ENCODE peak calls at places on chromosomes 7 and 10, in five cellular contexts. One of them, this sample, is unnamed.

GRCh38 chr7:151437163-151437553 is 2.8 kb downstream of the CRYGN start:
- DNase-seq in esophagus squamous epithelium: no peak
- DNase-seq in lower lobe of right lung: no peak
- DNase-seq in amygdala: no peak
- DNase-seq in AG10803: no peak
- DNase-seq in this sample: peak

GRCh38 chr7:117777335-117778150 is 95.7 kb downstream of the CTTNBP2 start:
- DNase-seq in esophagus squamous epithelium: no peak
- DNase-seq in lower lobe of right lung: no peak
- DNase-seq in amygdala: no peak
- DNase-seq in AG10803: no peak
- DNase-seq in this sample: no peak

GRCh38 chr10:87670591-87670990 is 10.9 kb downstream of the PAPSS2 start:
- DNase-seq in esophagus squamous epithelium: no peak
- DNase-seq in lower lobe of right lung: no peak
- DNase-seq in amygdala: no peak
- DNase-seq in AG10803: no peak
- DNase-seq in this sample: no peak

GRCh38 chr10:69303632-69304035 is 25.3 kb downstream of the HK1 start:
- DNase-seq in esophagus squamous epithelium: no peak
- DNase-seq in lower lobe of right lung: no peak
- DNase-seq in amygdala: no peak
- DNase-seq in AG10803: no peak
- DNase-seq in this sample: no peak

GRCh38 chr7:30584970-30585369 is 9.7 kb upstream of the GARS1 start:
- DNase-seq in esophagus squamous epithelium: no peak
- DNase-seq in lower lobe of right lung: no peak
- DNase-seq in amygdala: no peak
- DNase-seq in AG10803: no peak
- DNase-seq in this sample: no peak

GRCh38 chr7:115034515-115034914 is 112.6 kb downstream of the MDFIC start:
- DNase-seq in esophagus squamous epithelium: no peak
- DNase-seq in lower lobe of right lung: no peak
- DNase-seq in amygdala: no peak
- DNase-seq in AG10803: no peak
- DNase-seq in this sample: no peak

GRCh38 chr10:28020080-28020860 is 21.4 kb upstream of the ODAD2 start:
- DNase-seq in esophagus squamous epithelium: no peak
- DNase-seq in lower lobe of right lung: no peak
- DNase-seq in amygdala: no peak
- DNase-seq in AG10803: peak
- DNase-seq in this sample: no peak

GRCh38 chr7:102439963-102440795 is 6.8 kb downstream of the ORAI2 start:
- DNase-seq in esophagus squamous epithelium: no peak
- DNase-seq in lower lobe of right lung: no peak
- DNase-seq in amygdala: no peak
- DNase-seq in AG10803: peak
- DNase-seq in this sample: no peak

GRCh38 chr10:73788864-73789658 is 3.7 kb downstream of the ZSWIM8 start:
- DNase-seq in esophagus squamous epithelium: no peak
- DNase-seq in lower lobe of right lung: no peak
- DNase-seq in amygdala: no peak
- DNase-seq in AG10803: no peak
- DNase-seq in this sample: no peak

GRCh38 chr7:105934577-105935185 is 28.4 kb upstream of the CDHR3 start:
- DNase-seq in esophagus squamous epithelium: no peak
- DNase-seq in lower lobe of right lung: no peak
- DNase-seq in amygdala: no peak
- DNase-seq in AG10803: peak
- DNase-seq in this sample: peak

GRCh38 chr7:135238112-135238744 is 4.6 kb downstream of the STRA8 start:
- DNase-seq in esophagus squamous epithelium: no peak
- DNase-seq in lower lobe of right lung: no peak
- DNase-seq in amygdala: no peak
- DNase-seq in AG10803: no peak
- DNase-seq in this sample: no peak

GRCh38 chr10:102312683-102313082 is 67.4 kb downstream of the GBF1 start:
- DNase-seq in esophagus squamous epithelium: no peak
- DNase-seq in lower lobe of right lung: no peak
- DNase-seq in amygdala: no peak
- DNase-seq in AG10803: peak
- DNase-seq in this sample: no peak